ENCODE peak calls at places on chromosomes 3 and 15, in nine cellular contexts. Z, P, B, N, Q, Y, G, I and E are unnamed samples.
A peak's percentile ranks its signal among the peaks of the same experiment; 100 is the strongest.

GRCh38 chr3:102085431-102086226 is 236.3 kb downstream of the NFKBIZ start:
- DNase-seq in Z (no peak), P (no peak), B (no peak), N (no peak), Q (no peak), Y (no peak), G (no peak), I (no peak), E (no peak)

GRCh38 chr3:160040181-160040580 is 51.5 kb downstream of the IL12A start:
- DNase-seq in Z (no peak), P (no peak), B (no peak), N (no peak), Q (no peak), Y (no peak), G (no peak), I (no peak), E (no peak)

GRCh38 chr3:149751551-149751950 is 738 bp downstream of the COMMD2 start:
- DNase-seq in Z (no peak), P (peak; percentile 2), B (no peak), N (no peak), Q (no peak), Y (no peak), G (no peak), I (no peak), E (no peak)

GRCh38 chr3:119322523-119323400 is 28.6 kb downstream of the ARHGAP31 start:
- DNase-seq in Z (no peak), P (peak; percentile 86), B (peak; percentile 77), N (peak; percentile 94), Q (peak; percentile 90), Y (peak; percentile 89), G (peak; percentile 79), I (peak; percentile 10), E (peak; percentile 87)

GRCh38 chr3:88534534-88534933 is 384.8 kb downstream of the C3orf38 start:
- DNase-seq in Z (no peak), P (no peak), B (no peak), N (no peak), Q (no peak), Y (no peak), G (no peak), I (no peak), E (no peak)

GRCh38 chr3:115615001-115615447 is 8.3 kb upstream of the GAP43 start:
- DNase-seq in Z (no peak), P (peak; percentile 59), B (no peak), N (no peak), Q (no peak), Y (no peak), G (peak; percentile 13), I (no peak), E (no peak)

GRCh38 chr3:46852329-46852720 is 10.9 kb downstream of the MYL3 start:
- DNase-seq in Z (no peak), P (no peak), B (no peak), N (no peak), Q (no peak), Y (no peak), G (no peak), I (no peak), E (no peak)

GRCh38 chr15:100897873-100898490 is 18.4 kb downstream of the ALDH1A3 start:
- DNase-seq in Z (no peak), P (no peak), B (no peak), N (no peak), Q (no peak), Y (no peak), G (no peak), I (no peak), E (no peak)

GRCh38 chr15:50256188-50257041 is 9.1 kb downstream of the HDC start:
- DNase-seq in Z (no peak), P (peak; percentile 60), B (no peak), N (no peak), Q (peak; percentile 30), Y (no peak), G (peak; percentile 87), I (no peak), E (no peak)

GRCh38 chr3:195893121-195893449 is 15.3 kb downstream of the TNK2 start:
- DNase-seq in Z (no peak), P (no peak), B (peak; percentile 44), N (no peak), Q (no peak), Y (peak; percentile 69), G (no peak), I (no peak), E (no peak)

GRCh38 chr3:179676081-179676480 is 23.2 kb downstream of the USP13 start:
- DNase-seq in Z (no peak), P (no peak), B (no peak), N (no peak), Q (no peak), Y (no peak), G (no peak), I (no peak), E (no peak)

GRCh38 chr15:101122806-101123205 is 129.0 kb downstream of the CHSY1 start:
- DNase-seq in Z (no peak), P (no peak), B (no peak), N (no peak), Q (no peak), Y (no peak), G (no peak), I (no peak), E (no peak)

GRCh38 chr3:168951884-168952283 is 711.6 kb downstream of the MECOM start:
- DNase-seq in Z (no peak), P (no peak), B (no peak), N (no peak), Q (no peak), Y (no peak), G (no peak), I (no peak), E (no peak)

GRCh38 chr3:88775026-88775690 is 332.3 kb upstream of the EPHA3 start:
- DNase-seq in Z (no peak), P (peak; percentile 54), B (no peak), N (no peak), Q (no peak), Y (no peak), G (no peak), I (no peak), E (no peak)

GRCh38 chr15:35000511-35000910 is 12.4 kb upstream of the ZNF770 start:
- DNase-seq in Z (no peak), P (peak; percentile 98), B (no peak), N (no peak), Q (no peak), Y (no peak), G (peak; percentile 54), I (no peak), E (no peak)

GRCh38 chr15:49946681-49947080 is 172.4 kb downstream of the ATP8B4 start:
- DNase-seq in Z (no peak), P (no peak), B (no peak), N (no peak), Q (no peak), Y (no peak), G (no peak), I (no peak), E (no peak)

GRCh38 chr15:57537951-57538506 is 53.7 kb upstream of the MYZAP start:
- DNase-seq in Z (no peak), P (no peak), B (no peak), N (no peak), Q (no peak), Y (no peak), G (no peak), I (peak; percentile 34), E (no peak)

GRCh38 chr15:57631386-57632110 is 39.8 kb downstream of the MYZAP start:
- DNase-seq in Z (no peak), P (no peak), B (no peak), N (no peak), Q (no peak), Y (no peak), G (no peak), I (no peak), E (no peak)

GRCh38 chr15:90266485-90266884 is 1.0 kb downstream of the NGRN start:
- DNase-seq in Z (no peak), P (peak; percentile 19), B (no peak), N (no peak), Q (no peak), Y (no peak), G (peak; percentile 29), I (no peak), E (no peak)

GRCh38 chr15:78034495-78035191 is 42.9 kb downstream of the TBC1D2B start:
- DNase-seq in Z (no peak), P (peak; percentile 34), B (no peak), N (peak; percentile 22), Q (no peak), Y (no peak), G (peak; percentile 41), I (no peak), E (peak; percentile 67)

GRCh38 chr3:9727041-9727595 is 4.4 kb upstream of the BRPF1 start:
- DNase-seq in Z (no peak), P (no peak), B (no peak), N (peak; percentile 35), Q (no peak), Y (no peak), G (no peak), I (no peak), E (peak; percentile 62)

GRCh38 chr15:75672646-75673425 is 25.1 kb downstream of the SNX33 start:
- DNase-seq in Z (no peak), P (no peak), B (no peak), N (no peak), Q (no peak), Y (no peak), G (peak; percentile 68), I (no peak), E (no peak)

GRCh38 chr3:185677146-185677829 is 91.2 kb downstream of the SENP2 start:
- DNase-seq in Z (no peak), P (peak; percentile 96), B (no peak), N (no peak), Q (no peak), Y (no peak), G (peak; percentile 85), I (peak; percentile 34), E (no peak)

GRCh38 chr15:20272422-20273184 is 269.0 kb downstream of the GOLGA6L6 start:
- DNase-seq in Z (no peak), P (no peak), B (no peak), N (no peak), Q (no peak), Y (no peak), G (no peak), I (no peak), E (no peak)

GRCh38 chr3:57803647-57804081 is 47.6 kb downstream of the SLMAP start:
- DNase-seq in Z (no peak), P (peak; percentile 97), B (peak; percentile 25), N (no peak), Q (no peak), Y (peak; percentile 32), G (peak; percentile 94), I (no peak), E (no peak)

GRCh38 chr15:99443768-99444446 is 121.9 kb upstream of the MEF2A start:
- DNase-seq in Z (no peak), P (no peak), B (no peak), N (no peak), Q (peak; percentile 64), Y (peak; percentile 14), G (peak; percentile 11), I (no peak), E (no peak)

GRCh38 chr3:18444597-18445420 is 19.7 kb upstream of the SATB1 start:
- DNase-seq in Z (no peak), P (peak; percentile 47), B (peak; percentile 45), N (peak; percentile 75), Q (peak; percentile 90), Y (peak; percentile 47), G (peak; percentile 50), I (no peak), E (peak; percentile 87)

GRCh38 chr15:70098461-70099166 is 897 bp upstream of the TLE3 start:
- DNase-seq in Z (no peak), P (peak; percentile 32), B (no peak), N (peak; percentile 60), Q (no peak), Y (no peak), G (peak; percentile 33), I (no peak), E (peak; percentile 42)

GRCh38 chr15:67501177-67501835 is 19.6 kb upstream of the C15orf61 start:
- DNase-seq in Z (no peak), P (peak; percentile 9), B (no peak), N (no peak), Q (no peak), Y (no peak), G (peak; percentile 76), I (no peak), E (no peak)

GRCh38 chr3:142858043-142858442 is 30.8 kb downstream of the PCOLCE2 start:
- DNase-seq in Z (no peak), P (no peak), B (no peak), N (no peak), Q (no peak), Y (no peak), G (no peak), I (no peak), E (no peak)

GRCh38 chr3:142975316-142975995 is 12.0 kb upstream of the PAQR9 start:
- DNase-seq in Z (no peak), P (no peak), B (no peak), N (no peak), Q (no peak), Y (no peak), G (no peak), I (no peak), E (no peak)